ENCODE peak calls at places on chromosomes 2 and 18, in six cellular contexts. G is bronchial epithelial cell, I is mesothelial cell of epicardium, F is nephron progenitor cell, C is endothelial cell, Q is heart right ventricle. N is an unnamed sample.

GRCh38 chr2:14569294-14569693 is 63.2 kb upstream of the LRATD1 start:
- DNase-seq in C (no peak), I (no peak), Q (no peak), G (peak), F (no peak), N (no peak)

GRCh38 chr18:64097497-64097896 is 51.4 kb downstream of the LINC00305 start:
- DNase-seq in G (no peak), Q (no peak), C (no peak), I (no peak), F (no peak), N (no peak)

GRCh38 chr2:158894078-158894477 is 74.4 kb upstream of the TANC1 start:
- DNase-seq in Q (no peak), I (no peak), C (no peak), F (no peak), G (peak), N (no peak)

GRCh38 chr18:10289265-10289664 is 165.2 kb upstream of the APCDD1 start:
- DNase-seq in Q (no peak), I (no peak), C (no peak), F (no peak), G (no peak), N (no peak)

GRCh38 chr18:79927597-79928562 is 23.6 kb downstream of the SLC66A2 start:
- DNase-seq in G (no peak), Q (no peak), F (no peak), C (no peak), I (no peak), N (no peak)

GRCh38 chr2:54360055-54360792 is 95.9 kb upstream of the SPTBN1 start:
- DNase-seq in G (peak), F (no peak), Q (peak), I (no peak), C (no peak), N (no peak)

GRCh38 chr18:58129019-58129374 is 85.0 kb downstream of the NEDD4L start:
- DNase-seq in Q (no peak), I (no peak), F (no peak), C (no peak), G (no peak), N (no peak)

GRCh38 chr18:58276640-58277456 is 232.8 kb downstream of the NEDD4L start:
- DNase-seq in F (no peak), I (no peak), G (peak), Q (no peak), C (no peak), N (no peak)

GRCh38 chr2:103252781-103253180 is 490.9 kb downstream of the TMEM182 start:
- DNase-seq in G (no peak), Q (no peak), C (no peak), F (no peak), I (no peak), N (no peak)

GRCh38 chr2:28433935-28434599 is 41.4 kb downstream of the FOSL2 start:
- DNase-seq in C (no peak), I (no peak), G (no peak), Q (no peak), F (no peak), N (no peak)

GRCh38 chr2:42614838-42615237 is 46.4 kb downstream of the MTA3 start:
- DNase-seq in Q (no peak), F (no peak), I (no peak), G (peak), C (no peak), N (no peak)

GRCh38 chr18:6874316-6874715 is 144.8 kb downstream of the ARHGAP28 start:
- DNase-seq in I (no peak), F (no peak), Q (no peak), C (no peak), G (no peak), N (no peak)

GRCh38 chr2:68251855-68252406 is 401 bp downstream of the PPP3R1 start:
- DNase-seq in F (peak), I (peak), C (peak), Q (no peak), G (no peak), N (peak)

GRCh38 chr18:77123313-77124231 is 9.0 kb downstream of the MBP start:
- DNase-seq in F (no peak), G (no peak), Q (no peak), I (no peak), C (no peak), N (no peak)

GRCh38 chr2:1099418-1099817 is 148.8 kb downstream of the SNTG2 start:
- DNase-seq in I (no peak), G (no peak), C (no peak), Q (no peak), F (no peak), N (no peak)

GRCh38 chr2:105798595-105798994 is 53.9 kb downstream of the NCK2 start:
- DNase-seq in G (no peak), C (no peak), F (no peak), Q (no peak), I (no peak), N (no peak)

GRCh38 chr18:8516391-8517250 is 92.6 kb upstream of the RAB12 start:
- DNase-seq in Q (no peak), F (no peak), I (no peak), C (no peak), G (peak), N (no peak)

GRCh38 chr2:17518212-17519154 is at the start of gene RAD51AP2:
- DNase-seq in Q (peak), G (peak), I (peak), F (peak), C (peak), N (peak)

GRCh38 chr18:76208632-76209308 is 286.3 kb downstream of the ZNF516 start:
- DNase-seq in C (no peak), F (no peak), Q (no peak), I (no peak), G (no peak), N (no peak)

GRCh38 chr2:99862566-99862965 is 279.8 kb downstream of the AFF3 start:
- DNase-seq in Q (no peak), I (no peak), F (no peak), G (no peak), C (no peak), N (no peak)

GRCh38 chr2:47052847-47053246 is 102.3 kb downstream of the STPG4 start:
- DNase-seq in G (no peak), C (no peak), Q (no peak), F (no peak), I (no peak), N (no peak)

GRCh38 chr18:30106356-30106755 is 936.2 kb downstream of the DSC3 start:
- DNase-seq in F (no peak), Q (no peak), G (peak), I (no peak), C (no peak), N (no peak)

GRCh38 chr2:198053173-198053572 is 248.8 kb downstream of the PLCL1 start:
- DNase-seq in I (no peak), F (no peak), G (no peak), Q (no peak), C (no peak), N (no peak)

GRCh38 chr2:29374823-29375222 is 259.6 kb downstream of the CLIP4 start:
- DNase-seq in F (no peak), C (no peak), G (no peak), I (no peak), Q (no peak), N (no peak)

GRCh38 chr18:26407721-26408601 is 140.4 kb downstream of the KCTD1 start:
- DNase-seq in F (no peak), Q (no peak), C (no peak), I (no peak), G (peak), N (no peak)

GRCh38 chr2:239465017-239466001 is 64.5 kb upstream of the HDAC4 start:
- DNase-seq in C (no peak), I (no peak), F (no peak), G (peak), Q (peak), N (no peak)

GRCh38 chr18:48336332-48336731 is 72.9 kb downstream of the ZBTB7C start:
- DNase-seq in G (no peak), C (no peak), Q (no peak), F (no peak), I (no peak), N (no peak)

GRCh38 chr18:57687970-57688369 is 66.3 kb upstream of the NARS1 start:
- DNase-seq in C (no peak), F (no peak), G (no peak), Q (peak), I (no peak), N (no peak)

GRCh38 chr18:49980869-49981268 is 167.5 kb upstream of the ACAA2 start:
- DNase-seq in G (peak), C (no peak), F (no peak), Q (no peak), I (no peak), N (no peak)

GRCh38 chr2:230684222-230685164 is 28.1 kb upstream of the CAB39 start:
- DNase-seq in G (peak), F (no peak), Q (no peak), C (no peak), I (no peak), N (no peak)

GRCh38 chr2:163737169-163737439 is 1.3 kb upstream of the FIGN start:
- DNase-seq in C (no peak), F (no peak), Q (no peak), I (no peak), G (no peak), N (no peak)

GRCh38 chr18:57801379-57802165 is 1.5 kb downstream of the ATP8B1 start:
- DNase-seq in C (peak), Q (no peak), I (no peak), F (peak), G (no peak), N (no peak)

GRCh38 chr18:61892683-61893303 is at the start of gene RNF152:
- DNase-seq in Q (peak), C (peak), F (peak), G (peak), I (no peak), N (peak)
- TF ChIP-seq CTCF in Q (peak), C (no peak), F (no peak), G (peak), I (no peak), N (peak)

GRCh38 chr18:12883684-12884520 is at the start of gene PTPN2:
- DNase-seq in F (peak), G (peak), I (peak), C (peak), Q (peak), N (peak)

GRCh38 chr18:12884521-12885323 is 685 bp upstream of the PTPN2 start:
- DNase-seq in F (no peak), G (peak), Q (no peak), C (no peak), I (no peak), N (no peak)

GRCh38 chr18:12885500-12885899 is 1.5 kb upstream of the PTPN2 start:
- DNase-seq in C (no peak), Q (no peak), G (no peak), I (no peak), F (no peak), N (no peak)

GRCh38 chr18:12883003-12883683 is 894 bp downstream of the PTPN2 start:
- DNase-seq in C (peak), F (no peak), Q (no peak), G (no peak), I (peak), N (no peak)

GRCh38 chr18:12886498-12887126 is 2.6 kb upstream of the PTPN2 start:
- DNase-seq in C (no peak), G (peak), F (no peak), I (no peak), Q (no peak), N (no peak)
- TF ChIP-seq CTCF in C (peak), G (peak), F (peak), I (no peak), Q (no peak), N (peak)

GRCh38 chr2:120948662-120949011 is 213.0 kb downstream of the GLI2 start:
- DNase-seq in I (no peak), F (no peak), Q (no peak), G (no peak), C (no peak), N (no peak)

GRCh38 chr2:120947327-120947726 is 211.7 kb downstream of the GLI2 start:
- DNase-seq in Q (no peak), I (no peak), C (no peak), G (no peak), F (no peak), N (no peak)

GRCh38 chr2:120947982-120948661 is 212.5 kb downstream of the GLI2 start:
- DNase-seq in Q (no peak), F (no peak), I (no peak), G (no peak), C (no peak), N (no peak)

GRCh38 chr2:120949957-120950590 is 214.4 kb downstream of the GLI2 start:
- DNase-seq in I (no peak), G (no peak), Q (no peak), F (no peak), C (no peak), N (no peak)

DNA sequence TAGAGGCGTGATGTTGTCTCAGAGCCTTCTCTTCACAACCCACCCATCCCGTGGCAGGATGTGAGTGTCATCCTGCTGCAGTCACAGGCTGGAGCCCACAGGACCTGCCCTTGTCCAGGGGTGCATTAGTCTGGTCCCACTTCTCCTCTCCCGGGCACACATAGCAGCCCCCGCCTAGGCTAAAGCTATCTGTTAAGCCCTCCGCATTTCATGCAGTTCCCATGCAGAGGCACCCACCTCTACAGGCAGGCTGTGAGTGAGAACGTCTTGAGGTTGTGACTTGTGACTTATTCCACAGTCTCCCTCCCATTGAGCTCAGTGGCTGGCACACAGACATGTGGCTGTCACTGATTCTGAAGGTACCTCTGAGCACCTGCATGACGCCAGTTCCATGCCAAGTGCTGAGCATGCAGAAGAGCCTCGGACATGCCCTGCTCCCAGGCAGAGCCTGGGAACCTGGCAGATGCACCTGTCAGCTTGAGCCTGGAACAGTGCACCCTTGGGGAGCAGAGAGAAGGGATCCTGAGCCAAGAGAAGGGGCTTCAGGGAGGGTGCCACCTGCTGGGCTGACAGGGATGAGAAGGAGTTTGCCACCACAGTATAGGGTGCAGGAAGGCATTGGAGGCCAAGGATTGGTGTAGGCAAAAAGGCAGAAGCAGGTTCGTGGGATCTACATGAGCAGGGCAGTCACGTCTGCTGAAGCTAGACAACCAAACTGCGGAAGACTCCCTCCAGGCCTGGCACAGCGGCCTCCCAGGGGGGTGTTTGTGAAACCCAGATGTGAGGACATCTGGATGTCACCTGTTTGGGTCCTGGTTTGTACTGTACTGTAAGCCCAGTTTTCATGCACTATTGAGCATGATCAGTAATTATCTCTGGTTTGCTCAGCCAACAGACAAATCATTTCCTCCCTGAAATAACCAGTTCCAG is 213.6 kb downstream of the GLI2 start:
- DNase-seq in F (no peak), Q (no peak), G (no peak), C (no peak), I (no peak), N (no peak)
- TF ChIP-seq CTCF in F (no peak), Q (peak), G (peak), C (no peak), I (no peak), N (peak)

GRCh38 chr2:235550378-235550760 is 56.5 kb downstream of the AGAP1 start:
- DNase-seq in I (no peak), C (no peak), G (no peak), F (no peak), Q (no peak), N (no peak)

GRCh38 chr2:235550946-235551345 is 57.1 kb downstream of the AGAP1 start:
- DNase-seq in I (no peak), G (no peak), C (no peak), Q (no peak), F (no peak), N (no peak)

GRCh38 chr2:235553291-235553690 is 59.4 kb downstream of the AGAP1 start:
- DNase-seq in Q (no peak), F (no peak), C (no peak), I (no peak), G (peak), N (no peak)

GRCh38 chr2:235552671-235553070 is 58.8 kb downstream of the AGAP1 start:
- DNase-seq in C (no peak), Q (no peak), F (no peak), I (no peak), G (no peak), N (no peak)

DNA sequence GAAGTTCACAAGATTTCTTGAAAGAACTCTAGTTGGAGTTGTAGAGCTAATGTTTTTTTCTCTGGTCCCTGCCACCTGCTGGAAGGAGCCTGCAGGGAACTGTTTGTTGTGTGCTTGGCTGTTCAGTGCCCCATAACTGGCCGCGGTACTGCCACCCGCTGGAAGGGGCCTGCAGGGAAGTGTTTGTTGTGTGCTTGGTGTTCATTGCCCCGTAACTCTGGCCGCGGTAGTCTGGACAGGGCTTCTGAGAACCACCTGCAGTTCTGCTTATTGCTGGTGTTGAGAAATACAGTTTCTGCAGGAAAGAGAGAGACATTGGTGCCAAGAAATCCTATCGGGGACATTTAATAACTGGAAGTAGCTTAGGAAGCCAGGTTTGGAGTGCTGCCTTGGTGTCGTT is 58.1 kb downstream of the AGAP1 start:
- DNase-seq in C (peak), Q (peak), G (peak), I (no peak), F (peak), N (peak)
- TF ChIP-seq CTCF in C (peak), Q (peak), G (peak), I (no peak), F (peak), N (peak)

GRCh38 chr2:152120430-152120829 is 21.6 kb upstream of the CACNB4 start:
- DNase-seq in C (no peak), I (no peak), Q (no peak), G (no peak), F (no peak), N (no peak)

DNA sequence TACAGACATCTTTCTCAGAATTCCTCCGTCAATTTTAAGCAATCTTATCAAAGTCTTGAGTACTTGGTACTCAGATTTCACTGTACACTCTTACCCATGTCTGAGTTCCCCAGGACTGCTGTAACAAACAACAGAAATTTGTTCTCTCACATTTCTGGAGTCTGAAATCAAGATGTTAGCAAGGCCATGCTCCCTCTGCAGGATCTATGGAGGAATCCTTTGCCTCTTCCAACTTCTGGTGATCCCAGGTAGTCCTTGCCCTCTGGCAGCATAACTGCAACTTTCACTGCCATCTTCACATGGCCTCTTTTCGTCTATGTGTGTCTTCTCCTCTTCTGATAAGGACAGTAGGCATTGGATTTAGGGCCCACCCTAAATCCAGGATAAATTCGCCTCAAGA is 17.1 kb upstream of the CACNB4 start:
- DNase-seq in Q (no peak), G (no peak), F (no peak), C (no peak), I (no peak), N (no peak)
- TF ChIP-seq CTCF in Q (peak), G (no peak), F (no peak), C (no peak), I (no peak), N (no peak)

GRCh38 chr2:196068271-196069209 is at the start of gene DNAH7:
- DNase-seq in G (peak), Q (peak), C (peak), F (peak), I (peak), N (peak)
- TF ChIP-seq CTCF in G (peak), Q (peak), C (peak), F (peak), I (peak), N (peak)

GRCh38 chr2:174776223-174776622 is 12.0 kb upstream of the CHRNA1 start:
- DNase-seq in Q (no peak), C (peak), I (no peak), G (no peak), F (no peak), N (no peak)
- TF ChIP-seq CTCF in Q (no peak), C (peak), I (peak), G (peak), F (no peak), N (peak)

DNA sequence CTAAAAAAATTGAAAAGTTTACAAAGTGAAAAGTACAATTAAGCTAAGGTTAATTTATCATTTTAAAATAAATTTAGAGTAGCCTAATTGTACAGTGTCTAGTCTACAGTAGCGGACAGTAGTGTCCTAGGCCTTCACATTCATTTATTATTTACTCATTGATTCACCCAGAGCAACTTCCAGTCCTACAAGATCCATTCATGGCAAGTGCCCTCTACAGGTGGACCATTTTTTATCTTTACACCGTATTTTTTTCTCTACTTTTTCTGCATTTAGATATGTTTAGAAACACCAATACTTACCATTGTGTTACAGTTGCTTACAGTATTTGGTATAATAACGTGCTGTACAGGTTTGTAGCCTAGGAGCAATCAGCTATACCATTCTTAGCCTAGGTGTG is 84.1 kb downstream of the TSN start:
- DNase-seq in C (no peak), Q (no peak), G (no peak), I (no peak), F (no peak), N (no peak)
- TF ChIP-seq CTCF in C (no peak), Q (no peak), G (no peak), I (no peak), F (no peak), N (peak)

N was measured in progenitor cell of endocrine pancreas.